ENCODE peak calls at places on chromosomes 11 and 22, in four cellular contexts. Z is activated T-cell treated with anti-CD3 and anti-CD28 coated beads, Interleukin-2, amount 50 U/mL, for 72 hours; U is H1; T is cardiac muscle cell. Q is an unnamed sample.

GRCh38 chr22:46076651-46077339 is 73.5 kb upstream of the PPARA start:
- DNase-seq in Z (no peak), U (no peak), T (no peak), Q (no peak)

GRCh38 chr22:42162728-42163489 is 32.3 kb upstream of the CYP2D6 start:
- DNase-seq in Z (no peak), U (no peak), T (no peak), Q (no peak)

GRCh38 chr11:209275-210121 is 2.0 kb downstream of the RIC8A start:
- DNase-seq in Z (no peak), U (no peak), T (no peak), Q (no peak)

GRCh38 chr11:23859087-23859486 is 637.8 kb upstream of the LUZP2 start:
- DNase-seq in Z (no peak), U (no peak), T (no peak), Q (no peak)

GRCh38 chr22:23496445-23496833 is 83.7 kb downstream of the IGLL1 start:
- DNase-seq in Z (no peak), U (no peak), T (no peak), Q (no peak)

GRCh38 chr11:28346721-28347120 is 238.5 kb downstream of the METTL15 start:
- DNase-seq in Z (no peak), U (no peak), T (no peak), Q (no peak)

GRCh38 chr11:6321961-6322362 is 1.7 kb upstream of the CAVIN3 start:
- DNase-seq in Z (peak), U (no peak), T (peak), Q (peak)

GRCh38 chr22:19679476-19680099 is 34.7 kb upstream of the SEPTIN5 start:
- DNase-seq in Z (peak), U (no peak), T (peak), Q (peak)

GRCh38 chr11:102760355-102761035 is 19.9 kb downstream of the MMP10 start:
- DNase-seq in Z (no peak), U (no peak), T (no peak), Q (no peak)

GRCh38 chr11:102853055-102853454 is 9.6 kb upstream of the MMP3 start:
- DNase-seq in Z (no peak), U (no peak), T (no peak), Q (no peak)

GRCh38 chr22:20574920-20575353 is 67.5 kb downstream of the MED15 start:
- DNase-seq in Z (no peak), U (no peak), T (no peak), Q (no peak)

GRCh38 chr11:33920838-33921613 is 29.1 kb upstream of the LMO2 start:
- DNase-seq in Z (no peak), U (no peak), T (no peak), Q (peak)

GRCh38 chr22:45224331-45224730 is 16.4 kb downstream of the KIAA0930 start:
- DNase-seq in Z (no peak), U (no peak), T (no peak), Q (no peak)

GRCh38 chr11:128610765-128611617 is 23.6 kb upstream of the ETS1 start:
- DNase-seq in Z (peak), U (no peak), T (no peak), Q (peak)

GRCh38 chr11:126132319-126132718 is 69.7 kb upstream of the CDON start:
- DNase-seq in Z (no peak), U (no peak), T (no peak), Q (no peak)

GRCh38 chr11:45161252-45162063 is 15.0 kb downstream of the PRDM11 start:
- DNase-seq in Z (no peak), U (no peak), T (no peak), Q (no peak)

GRCh38 chr11:117841582-117842031 is 17.1 kb upstream of the FXYD2 start:
- DNase-seq in Z (no peak), U (no peak), T (no peak), Q (no peak)

Q was measured in stimulated activated naive CD8-positive, alpha-beta T cell treated with anti-CD3 and anti-CD28 coated beads, Interleukin-15, Interleukin-2, amounts not matched to agents 100 U/mL and 50 U/mL, for 24 hours.